ENCODE peak calls at places on chromosomes 7 and 10, in six cellular contexts. C is WTC11, U is A549, D is endothelial cell of umbilical vein, N is H1, Q is HepG2. B is an unnamed sample.

GRCh38 chr10:85175635-85176034 is 847.2 kb downstream of the CCSER2 start:
- DNase-seq in U (no peak), D (no peak), Q (no peak), C (peak; percentile 18), N (peak; percentile 9), B (no peak)

GRCh38 chr10:78528749-78529204 is 495.1 kb downstream of the RPS24 start:
- DNase-seq in N (no peak), C (no peak), U (no peak), Q (peak; percentile 95), D (no peak), B (no peak)

GRCh38 chr7:8236781-8237407 is 25.1 kb downstream of the ICA1 start:
- DNase-seq in N (no peak), D (no peak), C (no peak), Q (no peak), U (no peak), B (no peak)

GRCh38 chr10:61845950-61846268 is 55.6 kb upstream of the ARID5B start:
- DNase-seq in C (no peak), D (no peak), Q (no peak), U (no peak), N (no peak), B (no peak)

GRCh38 chr10:101032637-101033201 is 1.7 kb downstream of the SFXN3 start:
- DNase-seq in Q (peak; percentile 44), N (no peak), U (peak; percentile 53), C (no peak), D (peak; percentile 94), B (no peak)

GRCh38 chr7:140972876-140973829 is 41.6 kb downstream of the MRPS33 start:
- DNase-seq in Q (peak; percentile 90), D (no peak), N (no peak), C (no peak), U (no peak), B (no peak)

GRCh38 chr10:120989279-120989678 is 138.1 kb downstream of the WDR11 start:
- DNase-seq in U (no peak), N (no peak), D (no peak), C (no peak), Q (no peak), B (no peak)

GRCh38 chr7:19522486-19522885 is 186.4 kb downstream of the POLR1F start:
- DNase-seq in N (no peak), C (no peak), Q (no peak), D (no peak), U (no peak), B (no peak)

GRCh38 chr7:25181537-25181936 is 46.7 kb downstream of the NPVF start:
- DNase-seq in N (no peak), D (no peak), U (no peak), Q (no peak), C (no peak), B (no peak)

GRCh38 chr7:30468791-30469190 is 9.8 kb downstream of the NOD1 start:
- DNase-seq in N (no peak), U (no peak), C (no peak), D (no peak), Q (no peak), B (no peak)

GRCh38 chr7:83053965-83054364 is 108.7 kb downstream of the PCLO start:
- DNase-seq in U (no peak), N (no peak), Q (no peak), C (no peak), D (no peak), B (no peak)

GRCh38 chr7:2934984-2935740 is 91.1 kb upstream of the GNA12 start:
- DNase-seq in D (no peak), Q (no peak), N (no peak), U (no peak), C (peak; percentile 7), B (no peak)

GRCh38 chr7:2019693-2020511 is 212.8 kb downstream of the MAD1L1 start:
- DNase-seq in U (no peak), N (no peak), D (peak; percentile 38), C (no peak), Q (no peak), B (peak; percentile 71)

GRCh38 chr7:32299133-32299702 is 191.0 kb downstream of the LSM5 start:
- DNase-seq in D (no peak), Q (no peak), U (peak; percentile 22), C (peak; percentile 57), N (no peak), B (peak; percentile 12)

GRCh38 chr10:43076311-43076875 is 476 bp upstream of the RET start:
- DNase-seq in U (no peak), N (no peak), C (peak; percentile 61), Q (no peak), D (no peak), B (peak; percentile 28)

GRCh38 chr10:33314788-33315561 is 19.5 kb downstream of the NRP1 start:
- DNase-seq in D (peak; percentile 79), Q (no peak), U (no peak), N (no peak), C (no peak), B (no peak)

GRCh38 chr7:27106181-27106905 is 3.9 kb upstream of the HOXA2 start:
- DNase-seq in D (peak; percentile 71), N (no peak), Q (no peak), C (peak; percentile 73), U (no peak), B (no peak)

GRCh38 chr7:151249732-151250072 is 1.2 kb upstream of the SMARCD3 start:
- DNase-seq in U (peak; percentile 60), D (no peak), N (no peak), C (peak; percentile 52), Q (no peak), B (peak; percentile 59)

GRCh38 chr7:70595741-70596574 is 536.0 kb upstream of the GALNT17 start:
- DNase-seq in D (no peak), Q (no peak), N (no peak), U (no peak), C (peak; percentile 29), B (no peak)

GRCh38 chr7:31962246-31962645 is 108.0 kb downstream of the PDE1C start:
- DNase-seq in Q (no peak), C (no peak), D (no peak), U (no peak), N (no peak), B (no peak)

GRCh38 chr7:128783143-128783799 is 7.7 kb upstream of the OPN1SW start:
- DNase-seq in D (peak; percentile 26), N (peak; percentile 91), Q (peak; percentile 61), U (peak; percentile 64), C (peak; percentile 93), B (peak; percentile 93)

GRCh38 chr7:36440880-36441279 is 51.2 kb downstream of the ANLN start:
- DNase-seq in N (no peak), U (peak; percentile 41), Q (peak; percentile 16), D (peak; percentile 48), C (no peak), B (no peak)

GRCh38 chr10:131059881-131060280 is 251.6 kb downstream of the TCERG1L start:
- DNase-seq in U (no peak), C (no peak), N (no peak), Q (no peak), D (no peak), B (no peak)

GRCh38 chr7:1046722-1047679 is 2.7 kb downstream of the GPR146 start:
- DNase-seq in Q (no peak), U (no peak), C (no peak), N (no peak), D (no peak), B (peak; percentile 25)

GRCh38 chr7:77806425-77806824 is 7.9 kb downstream of the PHTF2 start:
- DNase-seq in Q (no peak), D (no peak), N (no peak), C (no peak), U (no peak), B (no peak)

GRCh38 chr7:29641651-29642050 is 78.0 kb downstream of the PRR15 start:
- DNase-seq in U (no peak), N (no peak), C (no peak), D (peak; percentile 16), Q (no peak), B (no peak)

GRCh38 chr10:78634389-78634815 is 434.4 kb upstream of the ZMIZ1 start:
- DNase-seq in D (no peak), Q (no peak), C (no peak), N (peak; percentile 29), U (peak; percentile 19), B (no peak)

GRCh38 chr7:154973381-154973780 is 29.5 kb downstream of the PAXIP1 start:
- DNase-seq in U (no peak), Q (no peak), N (no peak), C (no peak), D (no peak), B (no peak)

GRCh38 chr7:25726682-25727357 is 425.2 kb upstream of the NFE2L3 start:
- DNase-seq in N (no peak), D (no peak), C (no peak), Q (no peak), U (no peak), B (no peak)

GRCh38 chr7:92255308-92255707 is 9.5 kb downstream of the ANKIB1 start:
- DNase-seq in N (no peak), C (no peak), D (no peak), Q (no peak), U (no peak), B (peak; percentile 16)

GRCh38 chr7:92251181-92251580 is 5.4 kb downstream of the ANKIB1 start:
- DNase-seq in Q (no peak), N (no peak), U (no peak), C (no peak), D (no peak), B (no peak)

GRCh38 chr7:92259062-92259461 is 13.3 kb downstream of the ANKIB1 start:
- DNase-seq in U (no peak), N (no peak), Q (no peak), D (no peak), C (no peak), B (no peak)

GRCh38 chr7:92250603-92251002 is 4.8 kb downstream of the ANKIB1 start:
- DNase-seq in U (no peak), Q (no peak), D (no peak), C (no peak), N (no peak), B (no peak)

DNA sequence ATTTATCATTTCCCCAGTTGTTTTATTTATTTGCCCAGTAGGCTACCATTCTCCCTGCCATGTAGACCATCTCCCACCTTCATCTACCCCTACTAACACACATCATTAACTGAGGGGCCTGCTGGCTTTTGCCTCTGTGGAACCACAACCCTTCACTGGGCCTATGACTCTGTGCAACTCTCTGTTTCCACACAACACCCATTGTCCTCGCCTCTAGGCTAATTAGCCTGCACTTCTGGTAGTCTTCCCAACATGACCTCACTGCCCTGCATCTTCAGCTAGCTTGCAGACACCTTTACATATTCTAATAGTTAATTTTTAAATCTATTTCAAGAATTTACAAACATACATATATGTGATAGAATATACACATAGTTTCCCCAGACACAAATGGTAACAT is 7.5 kb downstream of the ANKIB1 start:
- DNase-seq in C (no peak), N (no peak), U (no peak), D (no peak), Q (no peak), B (no peak)
- TF ChIP-seq JUN in C (no peak), N (no peak), U (no peak), D (no peak), Q (no peak), B (no peak)

GRCh38 chr7:34523233-34523918 is 134.6 kb upstream of the NPSR1 start:
- DNase-seq in Q (no peak), N (no peak), U (no peak), D (no peak), C (no peak), B (no peak)
- TF ChIP-seq JUN in Q (no peak), N (no peak), U (no peak), D (no peak), C (no peak), B (no peak)

GRCh38 chr7:73829505-73829904 is 1.3 kb upstream of the CLDN4 start:
- DNase-seq in Q (no peak), U (no peak), D (no peak), C (no peak), N (no peak), B (no peak)
- TF ChIP-seq JUN in Q (no peak), U (no peak), D (no peak), C (no peak), N (no peak), B (no peak)

GRCh38 chr7:158802535-158803199 is 26.6 kb downstream of the ESYT2 start:
- DNase-seq in C (no peak), Q (no peak), U (no peak), N (no peak), D (no peak), B (no peak)
- TF ChIP-seq JUN in C (no peak), Q (no peak), U (peak; percentile 17), N (no peak), D (no peak), B (no peak)

B was measured in K562.